ENCODE peak calls at places on chromosomes 4 and X, in nine cellular contexts. S is transverse colon, Z is GM12865, J is tibial nerve, X is endothelial cell, G is mucosa of descending colon, A is Caco-2, M is neural crest cell, P is MCF 10A. E is an unnamed sample.

GRCh38 chr4:156328882-156329281 is 375.2 kb upstream of the CTSO start:
- DNase-seq in S (no peak), M (no peak), P (no peak), G (no peak), Z (no peak), X (no peak), A (no peak), J (no peak), E (no peak)

GRCh38 chr4:110959041-110959643 is 336.3 kb upstream of the PITX2 start:
- DNase-seq in J (no peak), M (no peak), P (peak), G (no peak), Z (no peak), S (no peak), X (no peak), A (no peak), E (no peak)

GRCh38 chr4:48575964-48576363 is 85.9 kb downstream of the ZAR1 start:
- DNase-seq in J (no peak), M (no peak), A (no peak), P (peak), Z (no peak), X (no peak), G (no peak), S (no peak), E (no peak)

GRCh38 chr4:141702472-141703182 is 66.2 kb downstream of the IL15 start:
- DNase-seq in P (peak), G (peak), M (no peak), J (no peak), Z (peak), S (no peak), A (no peak), X (no peak), E (no peak)

GRCh38 chr4:92646826-92647225 is 343.1 kb downstream of the GRID2 start:
- DNase-seq in M (no peak), S (no peak), J (no peak), X (no peak), G (no peak), P (peak), Z (no peak), A (no peak), E (no peak)

GRCh38 chr4:4791299-4791798 is 68.1 kb upstream of the MSX1 start:
- DNase-seq in S (no peak), Z (no peak), G (no peak), M (no peak), P (no peak), X (no peak), A (no peak), J (no peak), E (no peak)

GRCh38 chr4:184453402-184454160 is 20.8 kb downstream of the IRF2 start:
- DNase-seq in G (peak), A (no peak), J (no peak), P (peak), Z (peak), X (peak), M (no peak), S (peak), E (no peak)

GRCh38 chr4:702618-703048 is 3.0 kb upstream of the PCGF3 start:
- DNase-seq in P (no peak), A (no peak), Z (no peak), J (no peak), M (no peak), G (no peak), S (no peak), X (no peak), E (no peak)

GRCh38 chr4:154506253-154506652 is 14.7 kb upstream of the DCHS2 start:
- DNase-seq in P (peak), S (no peak), A (no peak), Z (peak), X (no peak), G (peak), M (no peak), J (no peak), E (no peak)

GRCh38 chrX:41664307-41665299 is 24.2 kb upstream of the GPR34 start:
- DNase-seq in G (no peak), S (no peak), Z (peak), J (no peak), M (no peak), A (no peak), P (no peak), X (no peak), E (no peak)

GRCh38 chr4:129043523-129043922 is 49.8 kb downstream of the SCLT1 start:
- DNase-seq in A (no peak), M (no peak), X (no peak), P (peak), J (no peak), G (no peak), Z (no peak), S (no peak), E (no peak)

GRCh38 chr4:187550256-187550950 is 445.2 kb upstream of the ZFP42 start:
- DNase-seq in G (no peak), J (no peak), Z (no peak), X (no peak), A (no peak), M (no peak), P (no peak), S (no peak), E (no peak)

GRCh38 chrX:16573781-16574180 is 76.2 kb upstream of the S100G start:
- DNase-seq in S (no peak), J (no peak), X (no peak), Z (no peak), M (no peak), P (peak), G (no peak), A (no peak), E (no peak)

GRCh38 chr4:148007303-148007702 is 275.4 kb downstream of the ARHGAP10 start:
- DNase-seq in G (no peak), X (no peak), A (no peak), J (no peak), S (no peak), M (no peak), P (peak), Z (no peak), E (no peak)

GRCh38 chrX:71245159-71245558 is 8.8 kb downstream of the ZMYM3 start:
- DNase-seq in P (no peak), M (no peak), G (no peak), S (no peak), J (no peak), Z (no peak), A (no peak), X (no peak), E (no peak)

GRCh38 chrX:24693453-24694202 is at the start of gene POLA1:
- DNase-seq in A (peak), P (peak), X (peak), J (peak), S (peak), G (peak), M (peak), Z (peak), E (peak)

GRCh38 chrX:84224741-84225140 is 36.7 kb upstream of the RPS6KA6 start:
- DNase-seq in S (no peak), J (no peak), G (no peak), M (no peak), Z (no peak), P (no peak), A (no peak), X (no peak), E (no peak)

GRCh38 chrX:56764153-56764974 is 35.3 kb downstream of the NBDY start:
- DNase-seq in S (peak), P (peak), A (peak), M (peak), G (peak), X (peak), Z (peak), J (no peak), E (no peak)

GRCh38 chr4:5206391-5206790 is 155.1 kb downstream of the STK32B start:
- DNase-seq in P (peak), X (no peak), G (no peak), A (no peak), S (no peak), J (peak), Z (no peak), M (no peak), E (no peak)

GRCh38 chrX:72121381-72121780 is 10.3 kb downstream of the RTL5 start:
- DNase-seq in G (peak), M (no peak), P (peak), Z (peak), S (peak), J (peak), X (no peak), A (no peak), E (no peak)

GRCh38 chrX:9576059-9576458 is 111.2 kb downstream of the TBL1X start:
- DNase-seq in Z (no peak), X (no peak), J (no peak), A (no peak), P (no peak), G (no peak), S (no peak), M (no peak), E (no peak)

GRCh38 chrX:95076449-95076848 is 1402.4 kb downstream of the FAM133A start:
- DNase-seq in X (peak), G (no peak), P (peak), M (peak), A (no peak), Z (peak), S (no peak), J (no peak), E (no peak)

GRCh38 chr4:176792348-176793059 is at the start of gene VEGFC:
- DNase-seq in M (peak), S (peak), P (peak), J (no peak), X (peak), A (no peak), Z (peak), G (peak), E (peak)

GRCh38 chrX:9141496-9141895 is 107.6 kb upstream of the FAM9B start:
- DNase-seq in G (no peak), S (no peak), J (no peak), X (no peak), P (peak), Z (no peak), M (no peak), A (no peak), E (no peak)

GRCh38 chrX:107823456-107823855 is 2.2 kb upstream of the MID2 start:
- DNase-seq in P (peak), X (no peak), A (no peak), J (no peak), S (no peak), M (no peak), Z (no peak), G (no peak), E (no peak)

GRCh38 chr4:153117554-153117953 is 86.7 kb upstream of the TRIM2 start:
- DNase-seq in G (no peak), M (no peak), S (no peak), A (no peak), P (no peak), Z (no peak), X (no peak), J (no peak), E (no peak)

GRCh38 chr4:47837582-47838294 is at the start of gene CORIN:
- DNase-seq in A (peak), S (peak), J (no peak), G (peak), M (no peak), P (no peak), X (no peak), Z (no peak), E (no peak)

GRCh38 chrX:87664381-87664780 is 146.8 kb downstream of the KLHL4 start:
- DNase-seq in A (no peak), S (no peak), J (no peak), X (no peak), P (peak), G (no peak), M (no peak), Z (no peak), E (no peak)

GRCh38 chrX:136260801-136261200 is 9.6 kb upstream of the MAP7D3 start:
- DNase-seq in X (no peak), P (no peak), G (no peak), S (no peak), A (no peak), J (no peak), M (no peak), Z (no peak), E (no peak)

GRCh38 chr4:7637139-7637538 is 202.4 kb upstream of the PSAPL1 start:
- DNase-seq in G (no peak), J (no peak), A (no peak), X (no peak), Z (no peak), S (no peak), P (no peak), M (no peak), E (no peak)

GRCh38 chrX:133838761-133839676 is 146.4 kb downstream of the GPC3 start:
- DNase-seq in G (peak), Z (peak), A (peak), P (peak), J (no peak), X (peak), M (peak), S (peak), E (no peak)
- TF ChIP-seq CTCF in G (no peak), Z (peak), A (peak), P (peak), J (peak), X (peak), M (peak), S (peak), E (peak)

GRCh38 chrX:63675716-63676115 is 109.3 kb downstream of the ARHGEF9 start:
- DNase-seq in M (no peak), X (no peak), Z (peak), P (no peak), S (no peak), A (no peak), G (no peak), J (no peak), E (no peak)

GRCh38 chrX:63679432-63679831 is 105.6 kb downstream of the ARHGEF9 start:
- DNase-seq in G (no peak), J (no peak), Z (no peak), M (no peak), P (no peak), X (no peak), S (no peak), A (no peak), E (no peak)

GRCh38 chrX:63680423-63680822 is 104.6 kb downstream of the ARHGEF9 start:
- DNase-seq in M (no peak), P (no peak), J (no peak), S (no peak), G (no peak), A (no peak), Z (no peak), X (no peak), E (no peak)
- TF ChIP-seq CTCF in M (no peak), P (no peak), J (no peak), S (no peak), G (no peak), A (no peak), Z (no peak), X (no peak), E (no peak)

GRCh38 chr4:89203902-89204301 is 92.6 kb downstream of the TIGD2 start:
- DNase-seq in A (no peak), S (no peak), P (no peak), X (no peak), Z (no peak), J (no peak), M (no peak), G (no peak), E (no peak)
- TF ChIP-seq CTCF in A (no peak), S (no peak), P (no peak), X (no peak), Z (no peak), J (no peak), M (no peak), G (no peak), E (no peak)

DNA sequence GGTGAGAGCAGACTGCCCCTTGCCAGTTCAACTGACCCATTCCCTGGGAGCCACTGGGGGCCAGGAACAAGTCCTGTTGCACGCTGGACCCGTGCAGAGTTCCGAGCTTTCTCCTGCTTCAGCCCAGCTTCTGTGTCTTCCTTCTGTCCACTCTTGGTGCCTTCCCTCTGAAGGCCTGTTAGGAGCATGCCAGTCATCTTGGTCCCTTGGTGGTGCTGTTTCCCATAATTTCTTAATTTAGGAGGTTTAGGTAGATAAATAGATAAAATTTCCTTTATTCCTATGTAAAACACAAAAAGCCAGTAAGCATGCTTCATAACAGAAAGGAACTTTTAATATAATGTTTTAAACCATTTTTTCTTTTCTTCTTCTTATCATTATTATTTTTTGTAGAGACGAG is 672.7 kb downstream of the CCSER1 start:
- DNase-seq in J (no peak), A (no peak), X (no peak), M (no peak), G (no peak), Z (no peak), S (no peak), P (peak), E (no peak)
- TF ChIP-seq CTCF in J (no peak), A (no peak), X (no peak), M (no peak), G (no peak), Z (no peak), S (no peak), P (no peak), E (no peak)

GRCh38 chr4:37682701-37683401 is 3.3 kb downstream of the RELL1 start:
- DNase-seq in X (no peak), M (no peak), J (no peak), S (no peak), G (peak), Z (peak), A (peak), P (peak), E (no peak)
- TF ChIP-seq CTCF in X (no peak), M (no peak), J (no peak), S (peak), G (no peak), Z (peak), A (peak), P (peak), E (no peak)

GRCh38 chr4:67918428-67918827 is 34.6 kb upstream of the TMPRSS11D start:
- DNase-seq in Z (no peak), G (no peak), M (no peak), X (no peak), P (peak), S (no peak), A (no peak), J (no peak), E (no peak)
- TF ChIP-seq CTCF in Z (peak), G (no peak), M (peak), X (no peak), P (peak), S (no peak), A (peak), J (no peak), E (no peak)

GRCh38 chr4:56078866-56079265 is 130.1 kb downstream of the CEP135 start:
- DNase-seq in P (peak), J (no peak), S (no peak), G (no peak), X (no peak), Z (no peak), M (no peak), A (no peak), E (no peak)
- TF ChIP-seq CTCF in P (no peak), J (no peak), S (no peak), G (no peak), X (no peak), Z (no peak), M (no peak), A (no peak), E (no peak)

DNA sequence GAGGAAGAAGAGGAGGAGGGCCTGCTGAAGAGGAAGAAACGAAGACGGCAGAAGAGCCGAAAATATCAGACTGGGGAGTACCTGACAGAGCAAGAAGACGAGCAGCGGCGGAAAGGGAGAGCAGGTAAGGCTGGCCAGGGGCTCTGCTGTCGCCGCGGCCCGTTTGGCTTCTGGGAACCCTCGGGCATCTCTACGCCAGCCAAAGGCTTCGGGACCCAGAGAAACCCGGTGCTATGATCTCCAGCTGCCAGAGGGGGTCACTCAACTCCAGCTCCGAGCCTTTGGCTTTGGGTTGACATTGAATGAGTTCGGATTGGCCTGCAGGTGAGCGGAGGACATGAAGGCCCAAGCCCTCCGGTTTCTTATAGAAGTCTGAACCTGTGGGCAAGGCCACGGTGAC is 42.8 kb downstream of the BCORL1 start:
- DNase-seq in A (no peak), M (no peak), S (no peak), G (no peak), Z (no peak), J (no peak), P (no peak), X (no peak), E (no peak)
- TF ChIP-seq CTCF in A (no peak), M (no peak), S (no peak), G (no peak), Z (no peak), J (no peak), P (no peak), X (no peak), E (no peak)